ENCODE peak calls at places on chromosomes 16 and 17, in six cellular contexts. P is H1, X is SK-N-SH, I is GM12878, E is HepG2, G is K562. L is an unnamed sample.

GRCh38 chr17:28811594-28812135 is 30.9 kb downstream of the FAM222B start:
- DNase-seq in P (no peak), I (no peak), G (peak; percentile 55), X (peak; percentile 15), E (peak; percentile 36), L (no peak)

GRCh38 chr16:10069374-10069773 is 112.9 kb downstream of the GRIN2A start:
- DNase-seq in E (no peak), G (no peak), X (no peak), P (no peak), I (no peak), L (no peak)

GRCh38 chr16:24075929-24076716 is 180.0 kb upstream of the CACNG3 start:
- DNase-seq in X (no peak), P (no peak), E (no peak), G (peak; percentile 62), I (peak; percentile 21), L (no peak)

GRCh38 chr17:31825961-31826691 is 32.9 kb downstream of the COPRS start:
- DNase-seq in I (no peak), X (peak; percentile 45), G (no peak), P (no peak), E (no peak), L (no peak)

GRCh38 chr17:65633988-65634387 is 72.5 kb upstream of the AXIN2 start:
- DNase-seq in G (no peak), I (no peak), X (no peak), E (peak; percentile 89), P (no peak), L (no peak)

GRCh38 chr16:88384222-88385111 is 1.7 kb downstream of the ZNF469 start:
- DNase-seq in E (no peak), X (peak; percentile 60), P (no peak), I (no peak), G (no peak), L (peak; percentile 12)

GRCh38 chr17:14826361-14826760 is 438.8 kb downstream of the PMP22 start:
- DNase-seq in E (no peak), G (no peak), X (no peak), I (no peak), P (no peak), L (no peak)

GRCh38 chr16:70610273-70611223 is 35.8 kb upstream of the IL34 start:
- DNase-seq in G (no peak), X (no peak), P (no peak), I (no peak), E (no peak), L (no peak)

GRCh38 chr17:39800540-39800939 is 62.8 kb downstream of the GRB7 start:
- DNase-seq in G (no peak), P (no peak), E (no peak), I (peak; percentile 77), X (no peak), L (no peak)

GRCh38 chr16:85252461-85252860 is 140.2 kb upstream of the CIBAR2 start:
- DNase-seq in P (no peak), E (no peak), I (no peak), X (no peak), G (no peak), L (no peak)

GRCh38 chr16:48413291-48413690 is 28.1 kb upstream of the SIAH1 start:
- DNase-seq in I (no peak), X (no peak), G (no peak), E (no peak), P (no peak), L (no peak)
- H3K27ac ChIP-seq in I (no peak overlapping the region), X (no peak overlapping the region), G (no peak overlapping the region), E (no peak overlapping the region), P (no peak overlapping the region), L (no peak overlapping the region)

DNA sequence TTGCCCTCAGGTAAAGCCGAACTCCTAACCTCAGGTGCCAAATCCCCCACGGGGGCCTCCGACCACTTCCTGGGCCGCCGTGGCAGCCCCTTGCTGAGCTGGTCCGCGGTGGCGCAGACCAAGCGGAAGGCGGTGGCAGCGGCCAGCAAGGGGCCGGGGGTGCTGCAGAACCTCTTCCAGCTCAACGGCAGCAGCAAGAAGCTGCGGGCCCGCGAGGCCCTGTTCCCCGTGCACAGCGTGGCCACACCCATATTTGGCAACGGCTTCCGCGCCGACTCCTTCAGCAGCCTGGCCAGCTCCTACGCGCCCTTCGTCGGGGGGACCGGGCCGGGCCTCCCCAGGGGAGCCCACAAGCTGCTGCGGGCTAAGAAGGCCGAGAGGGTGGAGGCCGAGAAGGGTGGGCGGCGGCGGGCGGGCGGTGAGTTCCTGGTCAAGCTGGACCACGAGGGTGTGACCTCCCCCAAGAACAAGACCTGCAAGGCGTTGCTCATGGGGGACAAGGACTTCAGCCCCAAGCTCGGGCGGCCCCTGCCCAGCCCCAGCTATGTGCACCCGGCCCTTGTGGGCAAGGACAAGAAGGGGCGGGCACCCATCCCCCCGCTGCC is 51.6 kb downstream of the ACTG1 start:
- DNase-seq in E (no peak), P (no peak), G (peak; percentile 71), X (no peak), I (no peak), L (peak; percentile 94)
- TF ChIP-seq GABPA in E (no peak), P (no peak), G (no peak), X (no peak), I (no peak), L (no peak)

GRCh38 chr17:81245024-81245664 is 6.0 kb downstream of the NDUFAF8 start:
- DNase-seq in X (no peak), G (no peak), P (no peak), I (peak; percentile 45), E (no peak), L (no peak)
- H3K27ac ChIP-seq in X (no peak overlapping the region), G (no peak overlapping the region), P (no peak overlapping the region), I (peak overlapping the region; percentile 56), E (peak overlapping the region; percentile 53), L (no peak overlapping the region)

GRCh38 chr17:78251773-78252103 is 20.3 kb downstream of the TMEM235 start:
- DNase-seq in I (no peak), P (no peak), E (no peak), G (no peak), X (no peak), L (no peak)

GRCh38 chr17:78250891-78251772 is 19.7 kb downstream of the TMEM235 start:
- DNase-seq in P (peak; percentile 97), E (peak; percentile 79), G (peak; percentile 94), I (no peak), X (peak; percentile 99), L (peak; percentile 87)

GRCh38 chr17:78253946-78254672 is 22.7 kb downstream of the TMEM235 start:
- DNase-seq in G (peak; percentile 87), I (no peak), E (peak; percentile 76), P (peak; percentile 94), X (peak; percentile 99), L (peak; percentile 79)

GRCh38 chr17:78252701-78253635 is 21.5 kb downstream of the TMEM235 start:
- DNase-seq in E (no peak), I (no peak), P (no peak), G (no peak), X (no peak), L (no peak)

GRCh38 chr17:78252111-78252634 is 20.7 kb downstream of the TMEM235 start:
- DNase-seq in E (no peak), I (no peak), P (no peak), X (no peak), G (no peak), L (no peak)
- TF ChIP-seq GABPA in E (no peak), I (no peak), P (no peak), X (no peak), G (no peak), L (no peak)

DNA sequence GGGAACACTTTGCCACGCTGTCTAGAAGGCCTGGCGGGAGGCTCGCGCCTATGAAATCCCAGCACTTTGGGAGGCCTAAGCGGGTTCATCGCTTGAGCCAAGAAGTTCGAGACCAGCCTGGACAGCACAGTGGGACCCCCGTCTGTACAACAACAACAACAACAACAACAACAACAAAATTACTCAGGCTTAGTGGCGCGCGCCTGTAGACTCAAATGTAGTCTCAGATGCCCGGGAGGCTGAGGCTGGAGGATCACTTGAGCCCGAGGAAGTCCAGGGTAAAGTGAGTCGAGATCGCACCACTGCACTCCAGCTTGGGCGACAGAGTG is 297 bp upstream of the SLFN13 start:
- DNase-seq in G (no peak), X (no peak), P (no peak), I (no peak), E (no peak), L (no peak)
- H3K27ac ChIP-seq in G (no peak overlapping the region), X (no peak overlapping the region), P (no peak overlapping the region), I (peak overlapping the region; percentile 99), E (no peak overlapping the region), L (peak overlapping the region; percentile 97)

GRCh38 chr16:31467858-31468257 is 4.1 kb upstream of the TGFB1I1 start:
- DNase-seq in X (no peak), I (no peak), G (no peak), P (no peak), E (no peak), L (no peak)
- TF ChIP-seq GABPA in X (no peak), I (no peak), G (no peak), P (no peak), E (no peak), L (no peak)

GRCh38 chr16:67415872-67416793 is at the start of gene ZDHHC1:
- DNase-seq in X (peak; percentile 96), E (no peak), G (peak; percentile 55), I (no peak), P (peak; percentile 94), L (no peak)
- H3K27ac ChIP-seq in X (peak within 1 kb of the TSS; percentile 79), E (no peak within 1 kb of the TSS), G (no peak within 1 kb of the TSS), I (no peak within 1 kb of the TSS), P (no peak within 1 kb of the TSS), L (no peak within 1 kb of the TSS)

GRCh38 chr17:44202756-44203155 is 3.1 kb upstream of the ATXN7L3 start:
- DNase-seq in X (no peak), P (no peak), G (no peak), I (no peak), E (no peak), L (no peak)

GRCh38 chr17:44197980-44198720 is 1.5 kb downstream of the ATXN7L3 start:
- DNase-seq in E (no peak), G (peak; percentile 80), P (no peak), I (no peak), X (no peak), L (peak; percentile 92)

GRCh38 chr17:44199553-44200477 is at the start of gene ATXN7L3:
- DNase-seq in G (peak; percentile 100), X (peak; percentile 99), P (peak; percentile 97), E (peak; percentile 97), I (peak; percentile 87), L (peak; percentile 99)

GRCh38 chr17:44198721-44199552 is 747 bp downstream of the ATXN7L3 start:
- DNase-seq in P (peak; percentile 74), E (no peak), G (peak; percentile 95), X (peak; percentile 97), I (no peak), L (peak; percentile 44)

DNA sequence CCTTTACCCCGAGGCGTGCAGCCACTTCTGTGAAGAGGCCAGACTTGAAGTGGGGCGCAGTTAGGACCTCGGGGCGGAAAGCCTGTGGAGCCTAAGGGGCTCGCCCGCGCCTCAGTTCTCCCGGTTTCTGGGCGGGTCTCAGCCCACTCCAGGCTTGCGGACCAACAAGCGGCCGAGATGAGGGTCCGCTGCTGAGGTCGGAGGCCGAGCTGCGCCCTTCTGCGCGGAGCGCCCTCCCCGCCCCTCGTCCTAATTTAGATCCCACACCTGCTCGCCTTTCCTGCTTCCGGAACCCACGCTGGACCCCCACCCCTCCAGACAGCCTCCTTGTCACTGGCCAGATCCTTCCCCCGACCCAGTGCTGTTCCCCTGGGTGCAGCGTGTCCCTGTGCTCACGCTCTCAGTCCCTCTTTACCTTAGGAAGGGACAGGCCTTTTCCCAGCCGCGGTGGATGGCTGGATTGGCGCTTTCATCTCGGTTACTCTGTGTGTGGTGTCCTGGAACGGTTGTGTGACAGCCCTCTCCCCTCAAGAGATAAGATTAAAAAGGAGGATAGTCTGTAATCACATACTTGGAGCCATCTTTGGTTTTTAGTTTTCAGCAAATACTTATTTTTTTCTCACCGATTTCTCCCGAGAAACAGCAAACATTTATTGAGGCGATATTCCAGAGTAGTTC is 933 bp upstream of the ATXN7L3 start:
- DNase-seq in X (no peak), P (no peak), E (peak; percentile 38), I (no peak), G (no peak), L (no peak)
- TF ChIP-seq GABPA in X (no peak), P (no peak), E (no peak), I (no peak), G (peak; percentile 73), L (no peak)

L was measured in HL-60.